ENCODE peak calls at places on chromosomes 16 and 17, in ten cellular contexts. A is neural progenitor cell, T is GM12865, W is HL-60, Y is stomach, F is endothelial cell of umbilical vein, Q is colonic mucosa, N is astrocyte, C is foreskin keratinocyte, R is suprapubic skin. Z is an unnamed sample.
A peak's percentile ranks its signal among the peaks of the same experiment; 100 is the strongest.

GRCh38 chr16:71338193-71338592 is 20.3 kb upstream of the CALB2 start:
- DNase-seq in F (no peak), Q (no peak), N (no peak), W (no peak), A (no peak), C (peak; percentile 69), R (no peak), T (no peak), Y (no peak), Z (no peak)

GRCh38 chr17:9240659-9241370 is 219.5 kb downstream of the NTN1 start:
- DNase-seq in Y (peak; percentile 47), C (no peak), T (no peak), F (peak; percentile 39), A (peak; percentile 62), Q (peak; percentile 84), N (peak; percentile 36), W (no peak), R (peak; percentile 87), Z (peak; percentile 70)

GRCh38 chr16:2829501-2830354 is at the start of gene ZG16B:
- DNase-seq in N (no peak), A (no peak), F (no peak), Q (peak; percentile 71), R (no peak), T (peak; percentile 44), C (no peak), Y (peak; percentile 77), W (no peak), Z (no peak)

GRCh38 chr16:1818873-1819525 is 7.6 kb downstream of the HAGH start:
- DNase-seq in F (no peak), C (no peak), T (no peak), A (no peak), Y (no peak), R (no peak), N (no peak), Q (no peak), W (no peak), Z (no peak)

GRCh38 chr17:378068-378467 is 25.5 kb upstream of the RPH3AL start:
- DNase-seq in R (no peak), F (no peak), Y (no peak), C (no peak), N (no peak), A (peak; percentile 42), T (no peak), Q (no peak), W (no peak), Z (no peak)

GRCh38 chr16:11629071-11630030 is 38.9 kb upstream of the SNN start:
- DNase-seq in F (no peak), A (no peak), T (no peak), Q (no peak), N (peak; percentile 54), Y (no peak), R (no peak), W (peak; percentile 89), C (no peak), Z (no peak)

GRCh38 chr17:50864747-50865059 is 1.5 kb downstream of the TOB1 start:
- DNase-seq in Y (no peak), F (no peak), Q (no peak), T (no peak), R (no peak), A (peak; percentile 40), C (no peak), N (no peak), W (no peak), Z (no peak)

GRCh38 chr16:69179255-69180010 is 7.5 kb upstream of the SNTB2 start:
- DNase-seq in R (peak; percentile 89), W (peak; percentile 18), Q (peak; percentile 85), F (peak; percentile 89), A (no peak), Y (peak; percentile 87), T (no peak), N (peak; percentile 86), C (no peak), Z (no peak)

GRCh38 chr16:24609740-24610420 is 70.5 kb downstream of the RBBP6 start:
- DNase-seq in Y (peak; percentile 54), W (no peak), Q (peak; percentile 36), C (no peak), N (peak; percentile 51), A (peak; percentile 78), F (peak; percentile 66), T (peak; percentile 2), R (no peak), Z (peak; percentile 42)

GRCh38 chr16:87185313-87185712 is 131.9 kb downstream of the C16orf95 start:
- DNase-seq in Q (no peak), W (no peak), R (no peak), F (no peak), C (no peak), N (no peak), T (no peak), Y (no peak), A (peak; percentile 37), Z (no peak)

GRCh38 chr16:21638573-21638975 is 13.8 kb downstream of the IGSF6 start:
- DNase-seq in C (peak; percentile 71), F (no peak), T (no peak), R (no peak), N (peak; percentile 58), W (no peak), Y (no peak), A (no peak), Q (no peak), Z (no peak)

GRCh38 chr17:47785538-47786123 is 36.0 kb downstream of the OSBPL7 start:
- DNase-seq in C (no peak), A (peak; percentile 80), F (peak; percentile 32), T (peak; percentile 19), Q (no peak), N (peak; percentile 18), R (no peak), Y (no peak), W (no peak), Z (peak; percentile 91)

GRCh38 chr16:48282636-48283263 is 35.4 kb upstream of the ABCC11 start:
- DNase-seq in F (no peak), Y (no peak), N (peak; percentile 47), T (no peak), W (no peak), Q (no peak), R (no peak), A (no peak), C (no peak), Z (no peak)

GRCh38 chr16:48277158-48277557 is 29.8 kb upstream of the ABCC11 start:
- DNase-seq in F (no peak), Q (peak; percentile 26), A (no peak), C (peak; percentile 8), W (no peak), Y (peak; percentile 54), R (no peak), T (no peak), N (no peak), Z (no peak)

GRCh38 chr16:48276102-48276501 is 28.8 kb upstream of the ABCC11 start:
- DNase-seq in C (no peak), T (no peak), Q (no peak), A (no peak), Y (no peak), F (peak; percentile 86), W (no peak), R (no peak), N (peak; percentile 67), Z (no peak)

GRCh38 chr16:48274476-48274875 is 27.1 kb upstream of the ABCC11 start:
- DNase-seq in F (no peak), A (no peak), T (no peak), R (no peak), Q (no peak), W (no peak), Y (no peak), N (no peak), C (no peak), Z (no peak)

DNA sequence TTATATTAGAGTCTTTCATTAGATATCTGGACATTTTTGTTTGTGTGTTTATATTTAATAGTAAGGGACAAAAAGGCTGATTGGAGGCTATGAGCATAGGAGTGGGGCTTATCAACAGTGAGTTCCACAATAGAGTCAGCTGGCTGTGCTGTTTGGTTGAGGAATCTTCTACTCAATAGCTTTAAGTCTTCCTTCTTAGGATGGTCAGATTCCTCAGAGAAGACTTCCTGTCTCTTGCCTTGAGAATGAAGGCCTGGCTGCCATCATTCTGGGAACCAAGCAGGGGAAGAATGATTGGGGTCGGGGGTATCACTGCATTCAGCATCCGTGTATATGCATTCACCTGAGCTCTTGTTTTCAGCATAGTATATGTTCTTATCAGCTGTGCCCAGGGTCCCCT is 31.9 kb upstream of the ABCC11 start:
- DNase-seq in C (no peak), R (no peak), T (no peak), Y (no peak), W (no peak), N (no peak), Q (no peak), A (no peak), F (peak; percentile 46), Z (no peak)
- TF ChIP-seq CTCF in C (no peak), R (no peak), T (no peak), Y (no peak), W (no peak), N (no peak), Q (no peak), A (no peak), F (no peak), Z (no peak)

DNA sequence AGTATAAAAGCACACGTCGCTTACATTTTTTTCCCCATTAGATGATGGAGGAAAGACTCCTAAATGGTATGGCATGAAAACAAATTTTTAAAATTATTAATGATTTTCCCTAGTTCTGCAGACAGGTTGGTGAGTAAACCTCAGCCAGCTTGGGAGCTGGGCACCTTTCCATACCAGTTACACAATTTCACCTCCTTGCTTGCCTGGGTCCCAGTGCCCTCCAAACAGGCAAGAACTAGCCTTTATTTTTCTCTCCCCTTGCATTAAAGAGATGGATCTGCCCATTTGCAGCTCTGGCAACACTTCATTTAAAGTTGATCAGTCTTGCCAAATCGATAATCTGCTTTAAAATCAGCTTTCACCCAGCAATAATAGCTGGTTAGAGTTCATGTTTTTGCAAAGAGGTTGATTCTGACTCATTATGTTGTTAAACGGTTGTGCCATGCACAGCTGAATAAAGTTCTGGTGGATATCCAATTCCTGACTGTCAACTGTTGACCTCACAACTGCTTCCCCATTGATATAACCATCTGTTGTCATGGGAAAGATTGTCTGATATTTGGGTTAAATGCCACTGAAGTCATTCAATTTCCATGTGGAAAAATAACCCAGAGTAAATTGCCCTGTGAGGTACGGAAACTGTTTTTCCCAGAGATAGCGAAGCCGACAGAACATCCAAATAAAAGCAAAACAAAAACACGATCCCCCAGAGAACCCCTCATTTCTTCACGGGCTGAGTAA is 1.3 kb downstream of the C17orf58 start:
- DNase-seq in R (no peak), N (peak; percentile 69), F (peak; percentile 98), Y (peak; percentile 25), A (no peak), W (no peak), T (no peak), C (peak; percentile 54), Q (peak; percentile 36), Z (no peak)
- TF ChIP-seq CTCF in R (no peak), N (no peak), F (no peak), Y (no peak), A (no peak), W (no peak), T (no peak), C (no peak), Q (no peak), Z (no peak)

GRCh38 chr17:29175349-29175748 is 4.8 kb downstream of the MYO18A start:
- DNase-seq in Y (no peak), C (no peak), N (no peak), A (no peak), Q (no peak), W (no peak), R (no peak), F (no peak), T (no peak), Z (no peak)
- TF ChIP-seq CTCF in Y (no peak), C (no peak), N (no peak), A (no peak), Q (no peak), W (no peak), R (no peak), F (no peak), T (no peak), Z (no peak)

GRCh38 chr17:7393613-7394451 is 493 bp downstream of the PLSCR3 start:
- DNase-seq in T (no peak), W (no peak), A (peak; percentile 85), Q (peak; percentile 43), Y (peak; percentile 33), C (peak; percentile 44), N (no peak), R (no peak), F (no peak), Z (peak; percentile 67)
- TF ChIP-seq CTCF in T (no peak), W (no peak), A (peak; percentile 40), Q (no peak), Y (no peak), C (peak; percentile 49), N (no peak), R (no peak), F (no peak), Z (no peak)